ENCODE peak calls at places on chromosomes 4 and X, in seven cellular contexts. E is astrocyte, Q is HFF-Myc, H is testis, D is suprapubic skin, Y is tibial nerve, C is MM.1S. O is an unnamed sample.

GRCh38 chr4:105619193-105619931 is 66.9 kb downstream of the ARHGEF38 start:
- DNase-seq in E (peak; percentile 9), Q (no peak), H (peak; percentile 65), D (no peak), Y (peak; percentile 57), C (no peak), O (no peak)

GRCh38 chr4:135122457-135122856 is 920.9 kb upstream of the PABPC4L start:
- DNase-seq in E (no peak), Q (no peak), H (no peak), D (no peak), Y (no peak), C (no peak), O (no peak)

GRCh38 chrX:65731684-65732289 is 64.3 kb downstream of the MSN start:
- DNase-seq in E (no peak), Q (no peak), H (no peak), D (no peak), Y (no peak), C (no peak), O (no peak)

GRCh38 chr4:182938213-182938645 is 21.0 kb upstream of the DCTD start:
- DNase-seq in E (peak; percentile 27), Q (no peak), H (peak; percentile 77), D (peak; percentile 86), Y (peak; percentile 78), C (peak; percentile 65), O (peak; percentile 31)

GRCh38 chr4:150867148-150867547 is 147.9 kb downstream of the LRBA start:
- DNase-seq in E (peak; percentile 52), Q (peak; percentile 60), H (peak; percentile 43), D (no peak), Y (peak; percentile 77), C (peak; percentile 89), O (peak; percentile 79)

GRCh38 chrX:19589105-19589504 is 73.8 kb upstream of the MAP3K15 start:
- DNase-seq in E (no peak), Q (no peak), H (no peak), D (no peak), Y (no peak), C (no peak), O (no peak)

GRCh38 chr4:176277162-176277904 is 8.3 kb upstream of the ASB5 start:
- DNase-seq in E (peak; percentile 36), Q (no peak), H (peak; percentile 65), D (no peak), Y (no peak), C (peak; percentile 62), O (peak; percentile 11)

GRCh38 chr4:83860200-83860599 is 324.3 kb downstream of the GPAT3 start:
- DNase-seq in E (no peak), Q (no peak), H (no peak), D (no peak), Y (no peak), C (no peak), O (no peak)

GRCh38 chrX:39857780-39858179 is 240.0 kb downstream of the BCOR start:
- DNase-seq in E (no peak), Q (no peak), H (no peak), D (no peak), Y (no peak), C (no peak), O (no peak)

GRCh38 chrX:121161501-121161933 is 114.1 kb downstream of the GLUD2 start:
- DNase-seq in E (no peak), Q (no peak), H (no peak), D (no peak), Y (no peak), C (no peak), O (no peak)

GRCh38 chrX:33607042-33607595 is 395.8 kb upstream of the DMD start:
- DNase-seq in E (no peak), Q (no peak), H (no peak), D (no peak), Y (no peak), C (no peak), O (no peak)

GRCh38 chr4:22556411-22556969 is 40.6 kb upstream of the ADGRA3 start:
- DNase-seq in E (no peak), Q (no peak), H (no peak), D (no peak), Y (no peak), C (no peak), O (no peak)

GRCh38 chr4:1116837-1117236 is 3.5 kb upstream of the RNF212 start:
- DNase-seq in E (peak; percentile 7), Q (no peak), H (no peak), D (no peak), Y (no peak), C (no peak), O (no peak)

GRCh38 chr4:42396361-42397255 is 680 bp upstream of the SHISA3 start:
- DNase-seq in E (no peak), Q (no peak), H (no peak), D (no peak), Y (no peak), C (no peak), O (no peak)

GRCh38 chr4:7844247-7844991 is 95.2 kb downstream of the AFAP1 start:
- DNase-seq in E (peak; percentile 99), Q (peak; percentile 81), H (peak; percentile 69), D (peak; percentile 87), Y (peak; percentile 74), C (peak; percentile 44), O (peak; percentile 47)

GRCh38 chr4:7710576-7711329 is 228.9 kb downstream of the AFAP1 start:
- DNase-seq in E (no peak), Q (no peak), H (no peak), D (no peak), Y (no peak), C (no peak), O (no peak)

GRCh38 chr4:48490012-48490679 is at the start of gene ZAR1:
- DNase-seq in E (no peak), Q (no peak), H (no peak), D (no peak), Y (no peak), C (no peak), O (no peak)

GRCh38 chrX:10166731-10167149 is 10.0 kb downstream of the CLCN4 start:
- DNase-seq in E (no peak), Q (no peak), H (no peak), D (no peak), Y (no peak), C (no peak), O (no peak)

GRCh38 chr4:169640261-169640880 is 20.0 kb downstream of the CLCN3 start:
- DNase-seq in E (peak; percentile 63), Q (no peak), H (no peak), D (no peak), Y (no peak), C (no peak), O (no peak)

GRCh38 chr4:56134272-56134671 is 185.5 kb downstream of the CEP135 start:
- DNase-seq in E (peak; percentile 91), Q (no peak), H (no peak), D (no peak), Y (no peak), C (no peak), O (no peak)

GRCh38 chrX:24148118-24148517 is 1.4 kb upstream of the ZFX start:
- DNase-seq in E (no peak), Q (no peak), H (no peak), D (no peak), Y (no peak), C (peak; percentile 52), O (no peak)
- H3K4me3 ChIP-seq in E (no peak overlapping the region), Q (no peak overlapping the region), H (no peak overlapping the region), D (peak overlapping the region; percentile 58), Y (peak overlapping the region; percentile 48), C (peak overlapping the region; percentile 58), O (peak overlapping the region; percentile 57)

DNA sequence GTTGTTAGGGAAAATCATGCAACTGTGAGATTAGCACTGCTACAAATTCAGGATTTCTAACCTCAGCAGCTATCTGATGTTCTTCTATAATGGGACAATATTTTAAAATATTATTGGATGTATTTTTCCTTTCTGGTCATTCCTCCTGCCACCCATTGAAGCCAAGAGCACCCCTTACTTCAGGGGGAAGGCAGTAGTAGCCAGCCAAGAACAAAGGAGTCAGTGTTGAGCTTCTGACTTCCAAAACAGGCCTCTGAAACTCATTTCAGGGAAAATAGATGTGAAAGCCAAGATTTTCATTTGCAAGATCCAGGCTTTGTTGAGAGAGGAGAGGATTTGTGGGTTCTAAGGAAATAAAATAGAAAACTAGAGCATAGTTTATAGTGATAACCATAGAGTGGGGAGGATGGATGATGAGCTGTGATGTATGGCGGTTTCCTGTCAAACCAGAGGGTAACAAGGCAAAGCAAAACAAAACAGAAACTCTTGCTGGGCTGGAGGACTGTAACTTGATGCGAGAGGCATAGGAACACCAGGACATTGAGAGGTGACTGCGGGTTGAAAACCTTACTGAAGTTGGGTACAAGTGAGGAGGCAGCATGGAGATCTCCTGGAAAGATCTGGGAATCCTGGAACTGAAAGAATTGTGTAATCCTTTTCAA is 173.7 kb upstream of the LEF1 start:
- DNase-seq in E (no peak), Q (no peak), H (no peak), D (no peak), Y (no peak), C (peak; percentile 56), O (no peak)
- H3K4me3 ChIP-seq in E (no peak overlapping the region), Q (no peak overlapping the region), H (no peak overlapping the region), D (no peak overlapping the region), Y (no peak overlapping the region), C (no peak overlapping the region), O (no peak overlapping the region)

GRCh38 chrX:108443065-108443464 is 3.4 kb downstream of the COL4A5 start:
- DNase-seq in E (no peak), Q (no peak), H (no peak), D (no peak), Y (no peak), C (no peak), O (no peak)

GRCh38 chrX:108439434-108439883 is at the start of gene COL4A5:
- DNase-seq in E (peak; percentile 94), Q (peak; percentile 40), H (peak; percentile 71), D (no peak), Y (peak; percentile 4), C (peak; percentile 69), O (no peak)

GRCh38 chrX:108437789-108438623 is at the start of gene COL4A6:
- DNase-seq in E (no peak), Q (no peak), H (peak; percentile 38), D (no peak), Y (no peak), C (no peak), O (no peak)

GRCh38 chrX:108437354-108437753 is 868 bp downstream of the COL4A6 start:
- DNase-seq in E (no peak), Q (no peak), H (no peak), D (no peak), Y (no peak), C (no peak), O (no peak)

DNA sequence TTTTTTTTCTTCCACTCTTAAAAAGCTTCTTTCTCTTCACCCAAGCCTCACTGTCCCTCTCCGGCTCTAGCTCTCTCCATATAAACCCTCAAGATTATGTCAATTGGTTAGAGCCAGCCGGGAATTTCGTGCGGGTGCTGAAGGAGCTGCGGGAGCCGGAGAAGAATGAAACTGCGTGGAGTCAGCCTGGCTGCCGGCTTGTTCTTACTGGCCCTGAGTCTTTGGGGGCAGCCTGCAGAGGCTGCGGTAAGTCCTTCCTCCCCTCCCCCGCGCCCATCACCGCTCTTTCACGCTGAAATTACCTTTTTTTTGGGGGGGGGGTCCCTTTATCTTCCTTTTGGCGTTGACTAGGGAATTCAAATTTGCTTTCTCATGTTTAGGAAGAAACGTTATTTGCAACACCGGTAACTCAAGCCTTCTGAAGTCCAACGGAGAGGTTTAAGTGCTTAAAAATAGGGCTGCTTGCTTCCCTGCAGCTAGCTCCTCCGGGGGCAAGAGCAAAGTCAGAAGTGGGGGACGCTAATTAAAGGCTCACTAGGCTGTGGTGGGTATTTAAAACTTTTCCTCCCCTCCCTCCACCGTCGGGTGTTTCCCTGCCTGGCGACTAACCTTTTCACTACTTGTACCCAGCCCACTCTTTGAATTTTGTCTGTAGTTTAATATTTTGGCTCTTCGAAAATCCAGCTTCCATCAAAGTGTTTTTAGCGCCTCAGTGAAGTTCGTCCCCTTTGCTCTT is 491 bp downstream of the COL4A5 start:
- DNase-seq in E (no peak), Q (no peak), H (peak; percentile 20), D (no peak), Y (no peak), C (no peak), O (no peak)
- H3K4me3 ChIP-seq in E (peak overlapping the region; percentile 80), Q (peak overlapping the region; percentile 59), H (peak overlapping the region; percentile 45), D (peak overlapping the region; percentile 51), Y (peak overlapping the region; percentile 19), C (peak overlapping the region; percentile 65), O (no peak overlapping the region)

GRCh38 chr4:38804654-38805295 is at the start of gene TLR1:
- DNase-seq in E (peak; percentile 46), Q (peak; percentile 46), H (no peak), D (no peak), Y (no peak), C (peak; percentile 78), O (peak; percentile 41)
- H3K4me3 ChIP-seq in E (peak within 1 kb of the TSS; percentile 8), Q (no peak within 1 kb of the TSS), H (no peak within 1 kb of the TSS), D (peak within 1 kb of the TSS; percentile 42), Y (peak within 1 kb of the TSS; percentile 25), C (peak within 1 kb of the TSS; percentile 57), O (no peak within 1 kb of the TSS)

O was measured in Jurkat, Clone E6-1.